ENCODE peak calls at places on chromosomes 12 and 14, in five cellular contexts. B is foreskin fibroblast, O is fibroblast of the aortic adventitia, T is WERI-Rb-1, R is retinal pigment epithelial cell. A is an unnamed sample.

GRCh38 chr14:24665440-24665991 is 31.5 kb upstream of the GZMB start:
- DNase-seq in R (no peak), T (no peak), B (no peak), O (no peak), A (no peak)

GRCh38 chr14:73058923-73059311 is 583 bp downstream of the RBM25 start:
- DNase-seq in B (peak; percentile 42), O (no peak), R (peak; percentile 10), T (peak; percentile 46), A (no peak)

GRCh38 chr12:80513211-80513610 is 69.2 kb downstream of the PTPRQ start:
- DNase-seq in O (no peak), B (no peak), R (no peak), T (no peak), A (no peak)

GRCh38 chr12:117171499-117172162 is 18.6 kb downstream of the FBXO21 start:
- DNase-seq in O (no peak), B (no peak), R (no peak), T (no peak), A (no peak)

GRCh38 chr12:749871-750270 is 2.5 kb upstream of the WNK1 start:
- DNase-seq in R (no peak), T (no peak), O (no peak), B (no peak), A (no peak)

GRCh38 chr12:122871851-122872785 is 23.8 kb downstream of the VPS37B start:
- DNase-seq in T (peak; percentile 70), R (no peak), B (peak; percentile 95), O (peak; percentile 75), A (peak; percentile 77)

GRCh38 chr12:185197-185955 is 28.6 kb downstream of the SLC6A12 start:
- DNase-seq in B (no peak), R (no peak), O (no peak), T (peak; percentile 59), A (no peak)

GRCh38 chr12:47730341-47730744 is 5.1 kb upstream of the ENDOU start:
- DNase-seq in B (peak; percentile 79), T (no peak), O (no peak), R (no peak), A (no peak)

GRCh38 chr12:64059685-64060084 is 162.4 kb downstream of the KICS2 start:
- DNase-seq in T (no peak), B (peak; percentile 34), O (no peak), R (no peak), A (no peak)

GRCh38 chr14:23102801-23103200 is 2.0 kb downstream of the CIROP start:
- DNase-seq in O (no peak), B (no peak), R (no peak), T (no peak), A (peak; percentile 53)

GRCh38 chr12:128261757-128262156 is 5.2 kb upstream of the TMEM132C start:
- DNase-seq in O (no peak), T (no peak), R (no peak), B (no peak), A (no peak)

GRCh38 chr12:115709410-115710065 is 568.0 kb downstream of the MED13L start:
- DNase-seq in B (peak; percentile 46), O (peak; percentile 85), T (no peak), R (no peak), A (no peak)

GRCh38 chr14:72723741-72724530 is 170.0 kb downstream of the DPF3 start:
- DNase-seq in B (peak; percentile 41), T (no peak), O (peak; percentile 79), R (no peak), A (no peak)

GRCh38 chr12:107304588-107305532 is 211.5 kb upstream of the CRY1 start:
- DNase-seq in O (no peak), R (no peak), B (peak; percentile 16), T (no peak), A (no peak)

GRCh38 chr14:22448905-22449611 is 140.0 kb downstream of the DAD1 start:
- DNase-seq in O (no peak), B (peak; percentile 4), T (no peak), R (no peak), A (no peak)

GRCh38 chr14:66174453-66174891 is 311.7 kb upstream of the CCDC196 start:
- DNase-seq in B (no peak), T (no peak), O (peak; percentile 64), R (no peak), A (no peak)

GRCh38 chr12:89690925-89691324 is 17.7 kb downstream of the ATP2B1 start:
- DNase-seq in B (peak; percentile 40), T (no peak), O (no peak), R (no peak), A (no peak)

GRCh38 chr12:19018302-19018980 is 111.1 kb upstream of the PLEKHA5 start:
- DNase-seq in T (no peak), R (no peak), O (peak; percentile 92), B (peak; percentile 84), A (no peak)

GRCh38 chr14:93744876-93745275 is 43.4 kb downstream of the PRIMA1 start:
- DNase-seq in T (no peak), R (no peak), O (no peak), B (no peak), A (no peak)

GRCh38 chr12:25811656-25812126 is 146.8 kb upstream of the RASSF8 start:
- DNase-seq in B (peak; percentile 61), T (no peak), R (no peak), O (no peak), A (no peak)

GRCh38 chr12:2341871-2342270 is 289.1 kb downstream of the CACNA1C start:
- DNase-seq in B (peak; percentile 75), R (peak; percentile 61), O (peak; percentile 79), T (no peak), A (no peak)

GRCh38 chr12:124694846-124695497 is 127.6 kb upstream of the NCOR2 start:
- DNase-seq in R (no peak), B (peak; percentile 94), O (peak; percentile 95), T (no peak), A (no peak)

GRCh38 chr14:21825147-21825743 is 151.6 kb upstream of the OR4E1 start:
- DNase-seq in T (peak; percentile 8), R (no peak), O (no peak), B (no peak), A (no peak)

GRCh38 chr14:54773171-54774006 is 129.2 kb downstream of the GCH1 start:
- DNase-seq in O (peak; percentile 100), B (peak; percentile 99), R (peak; percentile 96), T (peak; percentile 86), A (peak; percentile 97)

GRCh38 chr14:65352964-65353530 is 59.5 kb upstream of the FUT8 start:
- DNase-seq in B (peak; percentile 63), R (no peak), T (no peak), O (no peak), A (no peak)

GRCh38 chr14:34874386-34875030 is 652 bp downstream of the BAZ1A start:
- DNase-seq in O (peak; percentile 44), R (no peak), T (peak; percentile 53), B (peak; percentile 76), A (peak; percentile 77)

GRCh38 chr12:122437656-122438121 is 15.2 kb upstream of the CLIP1 start:
- DNase-seq in O (peak; percentile 90), R (no peak), B (peak; percentile 91), T (no peak), A (peak; percentile 77)

GRCh38 chr12:91139981-91140659 is 28.8 kb upstream of the LUM start:
- DNase-seq in B (peak; percentile 91), T (no peak), O (peak; percentile 97), R (no peak), A (no peak)

GRCh38 chr12:42789808-42790760 is 200.5 kb upstream of the PRICKLE1 start:
- DNase-seq in O (peak; percentile 43), R (no peak), B (no peak), T (no peak), A (no peak)

GRCh38 chr12:56723352-56723751 is 1.7 kb downstream of the NACA start:
- DNase-seq in R (no peak), O (no peak), B (no peak), T (no peak), A (no peak)

GRCh38 chr12:107169200-107169599 is 75.9 kb upstream of the CRY1 start:
- DNase-seq in O (no peak), B (no peak), T (no peak), R (no peak), A (no peak)

GRCh38 chr14:57889245-57889644 is 23.4 kb upstream of the SLC35F4 start:
- DNase-seq in R (peak; percentile 77), O (peak; percentile 57), B (peak; percentile 65), T (no peak), A (no peak)

GRCh38 chr14:97224016-97224415 is 426.8 kb downstream of the VRK1 start:
- DNase-seq in R (no peak), B (no peak), O (no peak), T (no peak), A (no peak)

GRCh38 chr14:79483472-79483871 is 727.8 kb downstream of the DIO2 start:
- DNase-seq in O (peak; percentile 7), R (no peak), T (no peak), B (peak; percentile 55), A (no peak)

GRCh38 chr14:80927385-80927989 is 14.1 kb downstream of the CEP128 start:
- DNase-seq in T (no peak), R (no peak), B (no peak), O (no peak), A (no peak)

GRCh38 chr12:98591209-98591608 is 2.3 kb upstream of the SLC25A3 start:
- DNase-seq in O (no peak), B (peak; percentile 30), R (no peak), T (no peak), A (no peak)

GRCh38 chr12:3552726-3553045 is 61.7 kb downstream of the PRMT8 start:
- DNase-seq in T (no peak), R (no peak), B (no peak), O (no peak), A (peak; percentile 16)

GRCh38 chr12:8996682-8997405 is 7.5 kb downstream of the KLRG1 start:
- DNase-seq in O (peak; percentile 16), R (no peak), B (peak; percentile 12), T (no peak), A (no peak)

GRCh38 chr14:103540816-103541493 is 12.0 kb downstream of the TRMT61A start:
- DNase-seq in B (no peak), T (no peak), O (no peak), R (no peak), A (no peak)
- H3K4me3 ChIP-seq in B (no peak overlapping the region), T (no peak overlapping the region), O (no peak overlapping the region), R (no peak overlapping the region), A (no peak overlapping the region)

GRCh38 chr12:110565919-110566871 is 16.9 kb downstream of the PPTC7 start:
- DNase-seq in B (no peak), T (no peak), O (no peak), R (no peak), A (no peak)
- H3K4me3 ChIP-seq in B (no peak overlapping the region), T (no peak overlapping the region), O (no peak overlapping the region), R (no peak overlapping the region), A (no peak overlapping the region)

DNA sequence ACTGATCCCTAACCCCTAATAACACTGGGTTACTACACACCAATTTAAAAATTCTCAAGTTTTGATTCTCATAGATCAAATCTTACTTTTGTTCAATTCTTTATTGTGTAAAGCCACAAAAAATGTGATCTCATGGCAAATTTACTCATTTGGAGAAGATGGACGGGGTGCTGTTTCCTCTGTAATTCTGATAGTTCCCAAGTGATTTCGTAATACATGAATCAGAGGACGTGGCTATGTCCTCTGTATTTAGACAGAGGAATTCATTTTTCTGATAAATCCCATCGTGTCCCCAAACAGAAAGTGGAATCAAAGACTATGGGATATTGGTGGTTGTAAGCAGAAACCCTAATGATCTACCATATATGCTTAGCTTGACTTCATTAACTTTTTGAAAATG is 76.6 kb upstream of the GNG2 start:
- DNase-seq in O (peak; percentile 59), T (no peak), R (no peak), B (peak; percentile 88), A (no peak)
- H3K4me3 ChIP-seq in O (no peak overlapping the region), T (no peak overlapping the region), R (no peak overlapping the region), B (no peak overlapping the region), A (no peak overlapping the region)

GRCh38 chr14:74867673-74868072 is 8.3 kb downstream of the PROX2 start:
- DNase-seq in R (no peak), B (peak; percentile 81), O (peak; percentile 90), T (no peak), A (no peak)
- H3K4me3 ChIP-seq in R (no peak overlapping the region), B (no peak overlapping the region), O (no peak overlapping the region), T (no peak overlapping the region), A (no peak overlapping the region)

GRCh38 chr14:104223101-104223809 is 84.9 kb downstream of the KIF26A start:
- DNase-seq in O (no peak), R (no peak), T (peak; percentile 99), B (no peak), A (no peak)
- H3K4me3 ChIP-seq in O (no peak overlapping the region), R (peak overlapping the region; percentile 15), T (peak overlapping the region; percentile 47), B (no peak overlapping the region), A (peak overlapping the region; percentile 28)